ENCODE peak calls at places on chromosomes 4 and X, in six cellular contexts. One of them, this sample, is unnamed.
A peak's percentile ranks its signal among the peaks of the same experiment; 100 is the strongest.

GRCh38 chrX:40104649-40105015 is 6.9 kb upstream of the BCOR start:
- DNase-seq in T1000: peak; percentile 39
- DNase-seq in stimulated activated CD4-positive, alpha-beta T cell treated with anti-CD3 and anti-CD28 coated beads, Interleukin-15, amount 100 ng/mL, for 1 hour: no peak
- DNase-seq in activated T-helper 1 cell treated with anti-CD3 and anti-CD28 coated beads, Interleukin-12 subunit alpha, Interleukin-12 subunit beta, Interleukin-2, Interleukin-4 antibody, amounts not matched to agents 30 ng/mL and 10 ng/mL and 1 ng/mL, durations not matched to agents 14 hours and 24 hours and 36 hours: no peak
- DNase-seq in MCF 10A: peak; percentile 65
- DNase-seq in nephron progenitor cell: no peak
- DNase-seq in this sample: peak; percentile 70

GRCh38 chr4:23070848-23071570 is 378.3 kb downstream of the GBA3 start:
- DNase-seq in T1000: no peak
- DNase-seq in MCF 10A: no peak
- DNase-seq in nephron progenitor cell: no peak
- DNase-seq in stimulated activated CD4-positive, alpha-beta T cell treated with anti-CD3 and anti-CD28 coated beads, Interleukin-15, amount 100 ng/mL, for 1 hour: no peak
- DNase-seq in activated T-helper 1 cell treated with anti-CD3 and anti-CD28 coated beads, Interleukin-12 subunit alpha, Interleukin-12 subunit beta, Interleukin-2, Interleukin-4 antibody, amounts not matched to agents 30 ng/mL and 10 ng/mL and 1 ng/mL, durations not matched to agents 14 hours and 24 hours and 36 hours: no peak
- DNase-seq in this sample: no peak

GRCh38 chr4:183831026-183831446 is 74.1 kb upstream of the STOX2 start:
- DNase-seq in T1000: no peak
- DNase-seq in nephron progenitor cell: no peak
- DNase-seq in stimulated activated CD4-positive, alpha-beta T cell treated with anti-CD3 and anti-CD28 coated beads, Interleukin-15, amount 100 ng/mL, for 1 hour: no peak
- DNase-seq in activated T-helper 1 cell treated with anti-CD3 and anti-CD28 coated beads, Interleukin-12 subunit alpha, Interleukin-12 subunit beta, Interleukin-2, Interleukin-4 antibody, amounts not matched to agents 30 ng/mL and 10 ng/mL and 1 ng/mL, durations not matched to agents 14 hours and 24 hours and 36 hours: no peak
- DNase-seq in MCF 10A: no peak
- DNase-seq in this sample: no peak

GRCh38 chr4:103091601-103092223 is 7.9 kb downstream of the BDH2 start:
- DNase-seq in nephron progenitor cell: peak; percentile 15
- DNase-seq in stimulated activated CD4-positive, alpha-beta T cell treated with anti-CD3 and anti-CD28 coated beads, Interleukin-15, amount 100 ng/mL, for 1 hour: no peak
- DNase-seq in activated T-helper 1 cell treated with anti-CD3 and anti-CD28 coated beads, Interleukin-12 subunit alpha, Interleukin-12 subunit beta, Interleukin-2, Interleukin-4 antibody, amounts not matched to agents 30 ng/mL and 10 ng/mL and 1 ng/mL, durations not matched to agents 14 hours and 24 hours and 36 hours: peak; percentile 27
- DNase-seq in MCF 10A: peak; percentile 67
- DNase-seq in T1000: peak; percentile 12
- DNase-seq in this sample: no peak

GRCh38 chr4:40243390-40243948 is 46.6 kb downstream of the RHOH start:
- DNase-seq in MCF 10A: no peak
- DNase-seq in stimulated activated CD4-positive, alpha-beta T cell treated with anti-CD3 and anti-CD28 coated beads, Interleukin-15, amount 100 ng/mL, for 1 hour: no peak
- DNase-seq in nephron progenitor cell: no peak
- DNase-seq in activated T-helper 1 cell treated with anti-CD3 and anti-CD28 coated beads, Interleukin-12 subunit alpha, Interleukin-12 subunit beta, Interleukin-2, Interleukin-4 antibody, amounts not matched to agents 30 ng/mL and 10 ng/mL and 1 ng/mL, durations not matched to agents 14 hours and 24 hours and 36 hours: no peak
- DNase-seq in T1000: no peak
- DNase-seq in this sample: no peak

GRCh38 chr4:112604590-112604989 is 32.1 kb downstream of the ZGRF1 start:
- DNase-seq in nephron progenitor cell: peak; percentile 50
- DNase-seq in MCF 10A: peak; percentile 66
- DNase-seq in activated T-helper 1 cell treated with anti-CD3 and anti-CD28 coated beads, Interleukin-12 subunit alpha, Interleukin-12 subunit beta, Interleukin-2, Interleukin-4 antibody, amounts not matched to agents 30 ng/mL and 10 ng/mL and 1 ng/mL, durations not matched to agents 14 hours and 24 hours and 36 hours: peak; percentile 9
- DNase-seq in T1000: no peak
- DNase-seq in stimulated activated CD4-positive, alpha-beta T cell treated with anti-CD3 and anti-CD28 coated beads, Interleukin-15, amount 100 ng/mL, for 1 hour: no peak
- DNase-seq in this sample: peak; percentile 18

GRCh38 chrX:13717697-13718483 is 16.5 kb downstream of the TRAPPC2 start:
- DNase-seq in MCF 10A: no peak
- DNase-seq in activated T-helper 1 cell treated with anti-CD3 and anti-CD28 coated beads, Interleukin-12 subunit alpha, Interleukin-12 subunit beta, Interleukin-2, Interleukin-4 antibody, amounts not matched to agents 30 ng/mL and 10 ng/mL and 1 ng/mL, durations not matched to agents 14 hours and 24 hours and 36 hours: no peak
- DNase-seq in nephron progenitor cell: no peak
- DNase-seq in T1000: no peak
- DNase-seq in stimulated activated CD4-positive, alpha-beta T cell treated with anti-CD3 and anti-CD28 coated beads, Interleukin-15, amount 100 ng/mL, for 1 hour: no peak
- DNase-seq in this sample: no peak

GRCh38 chrX:118675336-118675965 is 52.0 kb upstream of the IL13RA1 start:
- DNase-seq in stimulated activated CD4-positive, alpha-beta T cell treated with anti-CD3 and anti-CD28 coated beads, Interleukin-15, amount 100 ng/mL, for 1 hour: no peak
- DNase-seq in T1000: no peak
- DNase-seq in nephron progenitor cell: no peak
- DNase-seq in MCF 10A: no peak
- DNase-seq in activated T-helper 1 cell treated with anti-CD3 and anti-CD28 coated beads, Interleukin-12 subunit alpha, Interleukin-12 subunit beta, Interleukin-2, Interleukin-4 antibody, amounts not matched to agents 30 ng/mL and 10 ng/mL and 1 ng/mL, durations not matched to agents 14 hours and 24 hours and 36 hours: no peak
- DNase-seq in this sample: no peak

GRCh38 chr4:134365852-134366251 is 164.3 kb upstream of the PABPC4L start:
- DNase-seq in stimulated activated CD4-positive, alpha-beta T cell treated with anti-CD3 and anti-CD28 coated beads, Interleukin-15, amount 100 ng/mL, for 1 hour: no peak
- DNase-seq in activated T-helper 1 cell treated with anti-CD3 and anti-CD28 coated beads, Interleukin-12 subunit alpha, Interleukin-12 subunit beta, Interleukin-2, Interleukin-4 antibody, amounts not matched to agents 30 ng/mL and 10 ng/mL and 1 ng/mL, durations not matched to agents 14 hours and 24 hours and 36 hours: no peak
- DNase-seq in nephron progenitor cell: no peak
- DNase-seq in T1000: no peak
- DNase-seq in MCF 10A: no peak
- DNase-seq in this sample: no peak

GRCh38 chr4:1045193-1045594 is 33.8 kb downstream of the FGFRL1 start:
- DNase-seq in MCF 10A: no peak
- DNase-seq in stimulated activated CD4-positive, alpha-beta T cell treated with anti-CD3 and anti-CD28 coated beads, Interleukin-15, amount 100 ng/mL, for 1 hour: no peak
- DNase-seq in nephron progenitor cell: peak; percentile 3
- DNase-seq in T1000: no peak
- DNase-seq in activated T-helper 1 cell treated with anti-CD3 and anti-CD28 coated beads, Interleukin-12 subunit alpha, Interleukin-12 subunit beta, Interleukin-2, Interleukin-4 antibody, amounts not matched to agents 30 ng/mL and 10 ng/mL and 1 ng/mL, durations not matched to agents 14 hours and 24 hours and 36 hours: no peak
- DNase-seq in this sample: no peak

GRCh38 chr4:165351359-165352130 is 24.1 kb downstream of the MSMO1 start:
- DNase-seq in nephron progenitor cell: no peak
- DNase-seq in T1000: no peak
- DNase-seq in stimulated activated CD4-positive, alpha-beta T cell treated with anti-CD3 and anti-CD28 coated beads, Interleukin-15, amount 100 ng/mL, for 1 hour: no peak
- DNase-seq in MCF 10A: no peak
- DNase-seq in activated T-helper 1 cell treated with anti-CD3 and anti-CD28 coated beads, Interleukin-12 subunit alpha, Interleukin-12 subunit beta, Interleukin-2, Interleukin-4 antibody, amounts not matched to agents 30 ng/mL and 10 ng/mL and 1 ng/mL, durations not matched to agents 14 hours and 24 hours and 36 hours: no peak
- DNase-seq in this sample: no peak

GRCh38 chrX:22559506-22559905 is 286.8 kb downstream of the CBLL2 start:
- DNase-seq in stimulated activated CD4-positive, alpha-beta T cell treated with anti-CD3 and anti-CD28 coated beads, Interleukin-15, amount 100 ng/mL, for 1 hour: no peak
- DNase-seq in MCF 10A: no peak
- DNase-seq in T1000: no peak
- DNase-seq in nephron progenitor cell: no peak
- DNase-seq in activated T-helper 1 cell treated with anti-CD3 and anti-CD28 coated beads, Interleukin-12 subunit alpha, Interleukin-12 subunit beta, Interleukin-2, Interleukin-4 antibody, amounts not matched to agents 30 ng/mL and 10 ng/mL and 1 ng/mL, durations not matched to agents 14 hours and 24 hours and 36 hours: no peak
- DNase-seq in this sample: no peak

GRCh38 chr4:33067221-33067620 is 2347.1 kb downstream of the PCDH7 start:
- DNase-seq in MCF 10A: no peak
- DNase-seq in T1000: no peak
- DNase-seq in nephron progenitor cell: no peak
- DNase-seq in activated T-helper 1 cell treated with anti-CD3 and anti-CD28 coated beads, Interleukin-12 subunit alpha, Interleukin-12 subunit beta, Interleukin-2, Interleukin-4 antibody, amounts not matched to agents 30 ng/mL and 10 ng/mL and 1 ng/mL, durations not matched to agents 14 hours and 24 hours and 36 hours: no peak
- DNase-seq in stimulated activated CD4-positive, alpha-beta T cell treated with anti-CD3 and anti-CD28 coated beads, Interleukin-15, amount 100 ng/mL, for 1 hour: no peak
- DNase-seq in this sample: no peak

GRCh38 chr4:7068883-7069282 is 1.0 kb upstream of the GRPEL1 start:
- DNase-seq in stimulated activated CD4-positive, alpha-beta T cell treated with anti-CD3 and anti-CD28 coated beads, Interleukin-15, amount 100 ng/mL, for 1 hour: no peak
- DNase-seq in nephron progenitor cell: peak; percentile 49
- DNase-seq in activated T-helper 1 cell treated with anti-CD3 and anti-CD28 coated beads, Interleukin-12 subunit alpha, Interleukin-12 subunit beta, Interleukin-2, Interleukin-4 antibody, amounts not matched to agents 30 ng/mL and 10 ng/mL and 1 ng/mL, durations not matched to agents 14 hours and 24 hours and 36 hours: no peak
- DNase-seq in T1000: no peak
- DNase-seq in MCF 10A: no peak
- DNase-seq in this sample: no peak

GRCh38 chrX:21740329-21741274 is 17.3 kb downstream of the SMPX start:
- DNase-seq in nephron progenitor cell: no peak
- DNase-seq in activated T-helper 1 cell treated with anti-CD3 and anti-CD28 coated beads, Interleukin-12 subunit alpha, Interleukin-12 subunit beta, Interleukin-2, Interleukin-4 antibody, amounts not matched to agents 30 ng/mL and 10 ng/mL and 1 ng/mL, durations not matched to agents 14 hours and 24 hours and 36 hours: no peak
- DNase-seq in stimulated activated CD4-positive, alpha-beta T cell treated with anti-CD3 and anti-CD28 coated beads, Interleukin-15, amount 100 ng/mL, for 1 hour: no peak
- DNase-seq in MCF 10A: no peak
- DNase-seq in T1000: no peak
- DNase-seq in this sample: peak; percentile 55

GRCh38 chr4:138609943-138610350 is 367.8 kb upstream of the SLC7A11 start:
- DNase-seq in MCF 10A: peak; percentile 23
- DNase-seq in activated T-helper 1 cell treated with anti-CD3 and anti-CD28 coated beads, Interleukin-12 subunit alpha, Interleukin-12 subunit beta, Interleukin-2, Interleukin-4 antibody, amounts not matched to agents 30 ng/mL and 10 ng/mL and 1 ng/mL, durations not matched to agents 14 hours and 24 hours and 36 hours: no peak
- DNase-seq in nephron progenitor cell: no peak
- DNase-seq in stimulated activated CD4-positive, alpha-beta T cell treated with anti-CD3 and anti-CD28 coated beads, Interleukin-15, amount 100 ng/mL, for 1 hour: no peak
- DNase-seq in T1000: no peak
- DNase-seq in this sample: no peak

GRCh38 chr4:52643190-52643589 is 15.9 kb downstream of the USP46 start:
- DNase-seq in MCF 10A: no peak
- DNase-seq in T1000: no peak
- DNase-seq in stimulated activated CD4-positive, alpha-beta T cell treated with anti-CD3 and anti-CD28 coated beads, Interleukin-15, amount 100 ng/mL, for 1 hour: no peak
- DNase-seq in activated T-helper 1 cell treated with anti-CD3 and anti-CD28 coated beads, Interleukin-12 subunit alpha, Interleukin-12 subunit beta, Interleukin-2, Interleukin-4 antibody, amounts not matched to agents 30 ng/mL and 10 ng/mL and 1 ng/mL, durations not matched to agents 14 hours and 24 hours and 36 hours: no peak
- DNase-seq in nephron progenitor cell: no peak
- DNase-seq in this sample: no peak

GRCh38 chrX:51332188-51332942 is at the start of gene NUDT10:
- DNase-seq in nephron progenitor cell: peak; percentile 86
- DNase-seq in activated T-helper 1 cell treated with anti-CD3 and anti-CD28 coated beads, Interleukin-12 subunit alpha, Interleukin-12 subunit beta, Interleukin-2, Interleukin-4 antibody, amounts not matched to agents 30 ng/mL and 10 ng/mL and 1 ng/mL, durations not matched to agents 14 hours and 24 hours and 36 hours: peak; percentile 4
- DNase-seq in stimulated activated CD4-positive, alpha-beta T cell treated with anti-CD3 and anti-CD28 coated beads, Interleukin-15, amount 100 ng/mL, for 1 hour: no peak
- DNase-seq in T1000: no peak
- DNase-seq in MCF 10A: no peak
- DNase-seq in this sample: peak; percentile 26

GRCh38 chr4:5619913-5620625 is 88.3 kb downstream of the EVC2 start:
- DNase-seq in stimulated activated CD4-positive, alpha-beta T cell treated with anti-CD3 and anti-CD28 coated beads, Interleukin-15, amount 100 ng/mL, for 1 hour: no peak
- DNase-seq in T1000: no peak
- DNase-seq in MCF 10A: no peak
- DNase-seq in nephron progenitor cell: no peak
- DNase-seq in activated T-helper 1 cell treated with anti-CD3 and anti-CD28 coated beads, Interleukin-12 subunit alpha, Interleukin-12 subunit beta, Interleukin-2, Interleukin-4 antibody, amounts not matched to agents 30 ng/mL and 10 ng/mL and 1 ng/mL, durations not matched to agents 14 hours and 24 hours and 36 hours: no peak
- DNase-seq in this sample: no peak

GRCh38 chrX:110268875-110269274 is 49.0 kb downstream of the AMMECR1 start:
- DNase-seq in stimulated activated CD4-positive, alpha-beta T cell treated with anti-CD3 and anti-CD28 coated beads, Interleukin-15, amount 100 ng/mL, for 1 hour: no peak
- DNase-seq in nephron progenitor cell: no peak
- DNase-seq in T1000: no peak
- DNase-seq in activated T-helper 1 cell treated with anti-CD3 and anti-CD28 coated beads, Interleukin-12 subunit alpha, Interleukin-12 subunit beta, Interleukin-2, Interleukin-4 antibody, amounts not matched to agents 30 ng/mL and 10 ng/mL and 1 ng/mL, durations not matched to agents 14 hours and 24 hours and 36 hours: no peak
- DNase-seq in MCF 10A: no peak
- DNase-seq in this sample: no peak

GRCh38 chr4:48931459-48931858 is 24.9 kb upstream of the OCIAD2 start:
- DNase-seq in MCF 10A: no peak
- DNase-seq in nephron progenitor cell: no peak
- DNase-seq in activated T-helper 1 cell treated with anti-CD3 and anti-CD28 coated beads, Interleukin-12 subunit alpha, Interleukin-12 subunit beta, Interleukin-2, Interleukin-4 antibody, amounts not matched to agents 30 ng/mL and 10 ng/mL and 1 ng/mL, durations not matched to agents 14 hours and 24 hours and 36 hours: no peak
- DNase-seq in T1000: no peak
- DNase-seq in stimulated activated CD4-positive, alpha-beta T cell treated with anti-CD3 and anti-CD28 coated beads, Interleukin-15, amount 100 ng/mL, for 1 hour: no peak
- DNase-seq in this sample: no peak

GRCh38 chrX:9279271-9279596 is 185.6 kb upstream of the TBL1X start:
- DNase-seq in activated T-helper 1 cell treated with anti-CD3 and anti-CD28 coated beads, Interleukin-12 subunit alpha, Interleukin-12 subunit beta, Interleukin-2, Interleukin-4 antibody, amounts not matched to agents 30 ng/mL and 10 ng/mL and 1 ng/mL, durations not matched to agents 14 hours and 24 hours and 36 hours: no peak
- DNase-seq in stimulated activated CD4-positive, alpha-beta T cell treated with anti-CD3 and anti-CD28 coated beads, Interleukin-15, amount 100 ng/mL, for 1 hour: no peak
- DNase-seq in nephron progenitor cell: no peak
- DNase-seq in T1000: no peak
- DNase-seq in MCF 10A: no peak
- DNase-seq in this sample: no peak

GRCh38 chr4:152114562-152114961 is 353.8 kb upstream of the GATB start:
- DNase-seq in T1000: no peak
- DNase-seq in MCF 10A: no peak
- DNase-seq in stimulated activated CD4-positive, alpha-beta T cell treated with anti-CD3 and anti-CD28 coated beads, Interleukin-15, amount 100 ng/mL, for 1 hour: no peak
- DNase-seq in activated T-helper 1 cell treated with anti-CD3 and anti-CD28 coated beads, Interleukin-12 subunit alpha, Interleukin-12 subunit beta, Interleukin-2, Interleukin-4 antibody, amounts not matched to agents 30 ng/mL and 10 ng/mL and 1 ng/mL, durations not matched to agents 14 hours and 24 hours and 36 hours: no peak
- DNase-seq in nephron progenitor cell: no peak
- DNase-seq in this sample: no peak

GRCh38 chr4:3640587-3640962 is 108.4 kb upstream of the LRPAP1 start:
- DNase-seq in T1000: no peak
- DNase-seq in activated T-helper 1 cell treated with anti-CD3 and anti-CD28 coated beads, Interleukin-12 subunit alpha, Interleukin-12 subunit beta, Interleukin-2, Interleukin-4 antibody, amounts not matched to agents 30 ng/mL and 10 ng/mL and 1 ng/mL, durations not matched to agents 14 hours and 24 hours and 36 hours: no peak
- DNase-seq in nephron progenitor cell: no peak
- DNase-seq in stimulated activated CD4-positive, alpha-beta T cell treated with anti-CD3 and anti-CD28 coated beads, Interleukin-15, amount 100 ng/mL, for 1 hour: no peak
- DNase-seq in MCF 10A: no peak
- DNase-seq in this sample: no peak

GRCh38 chrX:68571292-68572256 is 72.7 kb downstream of the YIPF6 start:
- DNase-seq in T1000: no peak
- DNase-seq in MCF 10A: peak; percentile 79
- DNase-seq in stimulated activated CD4-positive, alpha-beta T cell treated with anti-CD3 and anti-CD28 coated beads, Interleukin-15, amount 100 ng/mL, for 1 hour: no peak
- DNase-seq in nephron progenitor cell: no peak
- DNase-seq in activated T-helper 1 cell treated with anti-CD3 and anti-CD28 coated beads, Interleukin-12 subunit alpha, Interleukin-12 subunit beta, Interleukin-2, Interleukin-4 antibody, amounts not matched to agents 30 ng/mL and 10 ng/mL and 1 ng/mL, durations not matched to agents 14 hours and 24 hours and 36 hours: no peak
- DNase-seq in this sample: no peak

GRCh38 chrX:20144491-20144890 is 2.9 kb upstream of the EIF1AX start:
- DNase-seq in activated T-helper 1 cell treated with anti-CD3 and anti-CD28 coated beads, Interleukin-12 subunit alpha, Interleukin-12 subunit beta, Interleukin-2, Interleukin-4 antibody, amounts not matched to agents 30 ng/mL and 10 ng/mL and 1 ng/mL, durations not matched to agents 14 hours and 24 hours and 36 hours: no peak
- DNase-seq in nephron progenitor cell: no peak
- DNase-seq in MCF 10A: peak; percentile 38
- DNase-seq in stimulated activated CD4-positive, alpha-beta T cell treated with anti-CD3 and anti-CD28 coated beads, Interleukin-15, amount 100 ng/mL, for 1 hour: no peak
- DNase-seq in T1000: no peak
- DNase-seq in this sample: no peak

GRCh38 chr4:47312170-47312569 is 151.3 kb downstream of the COMMD8 start:
- DNase-seq in T1000: no peak
- DNase-seq in nephron progenitor cell: no peak
- DNase-seq in MCF 10A: no peak
- DNase-seq in activated T-helper 1 cell treated with anti-CD3 and anti-CD28 coated beads, Interleukin-12 subunit alpha, Interleukin-12 subunit beta, Interleukin-2, Interleukin-4 antibody, amounts not matched to agents 30 ng/mL and 10 ng/mL and 1 ng/mL, durations not matched to agents 14 hours and 24 hours and 36 hours: no peak
- DNase-seq in stimulated activated CD4-positive, alpha-beta T cell treated with anti-CD3 and anti-CD28 coated beads, Interleukin-15, amount 100 ng/mL, for 1 hour: no peak
- DNase-seq in this sample: no peak

GRCh38 chr4:38667005-38667771 is 3.2 kb downstream of the KLF3 start:
- DNase-seq in MCF 10A: peak; percentile 98
- DNase-seq in nephron progenitor cell: peak; percentile 53
- DNase-seq in stimulated activated CD4-positive, alpha-beta T cell treated with anti-CD3 and anti-CD28 coated beads, Interleukin-15, amount 100 ng/mL, for 1 hour: peak; percentile 38
- DNase-seq in activated T-helper 1 cell treated with anti-CD3 and anti-CD28 coated beads, Interleukin-12 subunit alpha, Interleukin-12 subunit beta, Interleukin-2, Interleukin-4 antibody, amounts not matched to agents 30 ng/mL and 10 ng/mL and 1 ng/mL, durations not matched to agents 14 hours and 24 hours and 36 hours: peak; percentile 42
- DNase-seq in T1000: peak; percentile 83
- DNase-seq in this sample: peak; percentile 82

GRCh38 chrX:115900425-115900824 is 270.1 kb upstream of the AGTR2 start:
- DNase-seq in nephron progenitor cell: no peak
- DNase-seq in activated T-helper 1 cell treated with anti-CD3 and anti-CD28 coated beads, Interleukin-12 subunit alpha, Interleukin-12 subunit beta, Interleukin-2, Interleukin-4 antibody, amounts not matched to agents 30 ng/mL and 10 ng/mL and 1 ng/mL, durations not matched to agents 14 hours and 24 hours and 36 hours: no peak
- DNase-seq in MCF 10A: no peak
- DNase-seq in stimulated activated CD4-positive, alpha-beta T cell treated with anti-CD3 and anti-CD28 coated beads, Interleukin-15, amount 100 ng/mL, for 1 hour: no peak
- DNase-seq in T1000: no peak
- DNase-seq in this sample: no peak

GRCh38 chr4:112973897-112974296 is 75.6 kb upstream of the ANK2 start:
- DNase-seq in stimulated activated CD4-positive, alpha-beta T cell treated with anti-CD3 and anti-CD28 coated beads, Interleukin-15, amount 100 ng/mL, for 1 hour: no peak
- DNase-seq in activated T-helper 1 cell treated with anti-CD3 and anti-CD28 coated beads, Interleukin-12 subunit alpha, Interleukin-12 subunit beta, Interleukin-2, Interleukin-4 antibody, amounts not matched to agents 30 ng/mL and 10 ng/mL and 1 ng/mL, durations not matched to agents 14 hours and 24 hours and 36 hours: no peak
- DNase-seq in MCF 10A: no peak
- DNase-seq in nephron progenitor cell: no peak
- DNase-seq in T1000: no peak
- DNase-seq in this sample: no peak

This sample was measured in heart left ventricle.